ENCODE peak calls at places on chromosome 22, in eight cellular contexts. M, F, X, K, P, E, J and N are unnamed samples.

GRCh38 chr22:20964799-20965103 is 2.3 kb upstream of the AIFM3 start:
- DNase-seq in K (no peak), J (no peak), F (no peak), E (no peak), M (no peak), P (no peak), X (no peak), N (no peak)

GRCh38 chr22:19871845-19872778 is 17.4 kb upstream of the GNB1L start:
- DNase-seq in M (no peak), P (no peak), X (no peak), E (no peak), J (no peak), F (no peak), K (no peak), N (no peak)

GRCh38 chr22:43293661-43294392 is 49.3 kb downstream of the SCUBE1 start:
- DNase-seq in E (peak; percentile 39), M (no peak), K (peak; percentile 78), X (peak; percentile 46), F (no peak), P (no peak), J (no peak), N (no peak)

GRCh38 chr22:43550024-43550620 is 138.3 kb downstream of the MPPED1 start:
- DNase-seq in F (no peak), K (no peak), J (no peak), X (no peak), E (no peak), M (no peak), P (no peak), N (no peak)

GRCh38 chr22:50731811-50732624 is 6.0 kb upstream of the ACR start:
- DNase-seq in K (peak; percentile 65), J (peak; percentile 60), X (peak; percentile 47), P (peak; percentile 88), M (no peak), F (no peak), E (peak; percentile 50), N (peak; percentile 75)

GRCh38 chr22:27223317-27224177 is 566.2 kb downstream of the MIAT start:
- DNase-seq in K (no peak), E (peak; percentile 95), J (peak; percentile 11), X (no peak), P (no peak), F (no peak), M (no peak), N (no peak)

GRCh38 chr22:49735411-49736311 is 92.0 kb downstream of the BRD1 start:
- DNase-seq in E (peak; percentile 3), X (peak; percentile 90), F (peak; percentile 53), M (no peak), K (no peak), J (no peak), P (peak; percentile 56), N (no peak)

GRCh38 chr22:39312410-39312809 is 7.0 kb downstream of the RPL3 start:
- DNase-seq in M (no peak), P (no peak), E (no peak), F (no peak), K (no peak), X (no peak), J (no peak), N (no peak)

GRCh38 chr22:19019679-19020032 is 83.6 kb upstream of the PRODH start:
- DNase-seq in P (no peak), F (no peak), X (no peak), M (no peak), K (no peak), J (no peak), E (no peak), N (no peak)

GRCh38 chr22:48687606-48688005 is 1140.1 kb downstream of the BRD1 start:
- DNase-seq in E (no peak), P (no peak), M (no peak), X (no peak), J (no peak), F (no peak), K (no peak), N (no peak)

GRCh38 chr22:40040927-40041326 is 46.2 kb downstream of the FAM83F start:
- DNase-seq in F (no peak), E (peak; percentile 88), M (no peak), K (peak; percentile 70), X (no peak), J (no peak), P (no peak), N (no peak)

GRCh38 chr22:23032681-23033080 is 37.6 kb upstream of the GNAZ start:
- DNase-seq in K (no peak), X (no peak), F (no peak), M (no peak), J (no peak), E (no peak), P (no peak), N (no peak)

GRCh38 chr22:27682438-27682837 is 119.1 kb downstream of the MN1 start:
- DNase-seq in K (peak; percentile 31), P (no peak), F (peak; percentile 40), X (peak; percentile 49), M (no peak), E (no peak), J (no peak), N (no peak)

GRCh38 chr22:20021196-20022181 is 579 bp downstream of the TANGO2 start:
- DNase-seq in P (no peak), E (peak; percentile 63), M (peak; percentile 19), J (peak; percentile 49), F (no peak), X (peak; percentile 45), K (peak; percentile 14), N (no peak)

GRCh38 chr22:33828302-33828701 is 92.0 kb downstream of the LARGE1 start:
- DNase-seq in M (no peak), F (no peak), J (no peak), E (no peak), P (no peak), X (no peak), K (no peak), N (no peak)

GRCh38 chr22:33831207-33831606 is 89.1 kb downstream of the LARGE1 start:
- DNase-seq in X (no peak), J (no peak), M (no peak), E (no peak), K (no peak), F (no peak), P (no peak), N (no peak)

GRCh38 chr22:33832558-33833151 is 87.6 kb downstream of the LARGE1 start:
- DNase-seq in P (no peak), X (no peak), M (no peak), J (no peak), F (no peak), K (no peak), E (peak; percentile 50), N (no peak)

GRCh38 chr22:33831651-33832050 is 88.6 kb downstream of the LARGE1 start:
- DNase-seq in F (no peak), K (no peak), J (no peak), M (no peak), P (no peak), E (no peak), X (no peak), N (no peak)

DNA sequence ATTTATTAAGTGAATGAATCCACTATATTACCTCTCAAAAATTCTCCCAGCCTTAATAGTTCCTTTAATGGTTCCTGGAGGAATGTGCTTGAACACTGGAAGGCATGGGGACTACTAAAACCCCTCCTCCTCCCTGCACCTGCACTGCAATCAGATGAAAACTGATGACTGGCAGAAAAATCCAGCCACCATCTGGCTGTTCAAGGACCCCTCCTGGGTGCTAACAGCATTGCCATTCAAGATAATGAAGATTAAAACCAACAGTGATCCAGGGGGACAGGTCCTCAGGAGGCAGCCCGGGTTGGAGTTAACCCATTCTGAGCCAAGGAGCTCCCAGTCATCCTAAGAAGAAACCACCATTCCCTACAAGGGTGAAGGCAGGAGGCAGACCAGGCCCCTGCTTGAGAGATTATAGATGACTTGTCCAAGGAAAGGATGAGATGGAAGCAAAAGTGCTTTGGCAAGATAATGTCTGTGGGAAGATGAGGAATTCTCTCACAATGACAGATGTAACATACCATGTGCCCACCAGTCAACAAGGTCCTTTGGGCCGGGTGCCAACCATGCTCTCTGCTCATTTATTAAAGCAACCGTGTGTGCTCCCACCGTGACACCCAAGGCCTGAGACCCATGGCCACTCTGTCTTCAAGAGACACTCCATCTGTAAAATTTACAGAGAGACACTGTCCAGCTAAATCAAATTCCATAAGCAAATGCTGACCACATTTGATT is 90.6 kb downstream of the LARGE1 start:
- DNase-seq in K (no peak), J (no peak), F (no peak), M (no peak), X (no peak), P (no peak), E (no peak), N (peak; percentile 37)
- TF ChIP-seq CTCF in K (no peak), J (no peak), F (no peak), M (no peak), X (no peak), P (no peak), E (no peak), N (no peak)

DNA sequence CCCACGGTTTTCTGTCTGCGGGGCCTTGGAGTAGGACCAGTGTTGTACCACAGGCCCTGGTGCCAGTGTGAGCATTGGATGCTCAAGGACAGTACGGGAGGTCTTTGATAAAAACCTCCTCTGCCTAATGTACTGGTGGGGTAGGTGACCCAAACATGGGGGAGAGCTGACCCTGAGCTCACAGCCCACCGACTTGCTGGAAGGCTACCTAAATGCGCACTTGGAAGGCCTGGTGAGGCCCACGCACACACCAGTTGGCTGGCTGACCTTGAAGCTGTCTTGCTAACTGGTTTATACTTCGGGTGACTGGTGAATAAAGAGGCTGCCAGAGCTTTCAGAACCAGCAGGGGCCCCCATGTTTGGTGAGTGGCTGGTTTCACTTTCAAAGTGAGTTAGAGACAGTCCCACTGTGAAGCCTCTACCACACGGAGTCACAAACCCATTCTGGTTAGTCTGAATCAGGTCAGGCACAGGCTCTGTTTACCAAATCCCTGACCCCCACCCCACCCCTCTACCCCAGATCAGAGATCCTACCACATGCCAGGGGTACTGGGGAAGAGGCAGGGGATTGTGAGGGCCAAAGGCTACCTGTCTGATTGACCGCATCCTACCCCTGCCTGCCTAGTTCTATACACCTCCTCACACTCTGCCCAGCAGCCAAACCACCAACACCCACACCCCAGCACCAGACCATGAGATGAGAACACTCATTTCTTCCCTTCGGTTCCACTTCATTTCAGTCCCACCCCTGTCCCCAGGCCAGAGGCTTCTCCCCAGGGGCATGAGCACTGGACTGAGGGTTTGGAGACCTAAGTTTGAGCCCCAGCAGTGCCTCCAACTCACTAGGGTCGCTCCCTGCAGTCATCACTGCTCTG is 12.7 kb upstream of the IL2RB start:
- DNase-seq in P (peak; percentile 87), X (no peak), K (no peak), E (no peak), J (no peak), M (peak; percentile 71), F (no peak), N (no peak)
- TF ChIP-seq CTCF in P (no peak), X (no peak), K (no peak), E (no peak), J (no peak), M (peak; percentile 57), F (no peak), N (no peak)

GRCh38 chr22:25702046-25702445 is 39.9 kb upstream of the MYO18B start:
- DNase-seq in J (no peak), P (peak; percentile 45), K (no peak), E (peak; percentile 57), F (no peak), X (no peak), M (no peak), N (no peak)
- TF ChIP-seq CTCF in J (no peak), P (peak; percentile 5), K (peak; percentile 48), E (peak; percentile 14), F (peak; percentile 62), X (no peak), M (no peak), N (peak; percentile 54)

GRCh38 chr22:42111798-42112197 is 18.8 kb downstream of the CYP2D6 start:
- DNase-seq in J (no peak), X (no peak), P (no peak), K (no peak), F (no peak), M (no peak), E (no peak), N (no peak)

GRCh38 chr22:42114721-42115120 is 15.9 kb downstream of the CYP2D6 start:
- DNase-seq in J (no peak), X (no peak), K (peak; percentile 68), P (no peak), M (no peak), E (peak; percentile 26), F (peak; percentile 43), N (no peak)

GRCh38 chr22:42116848-42117424 is 13.7 kb downstream of the CYP2D6 start:
- DNase-seq in E (peak; percentile 29), F (no peak), J (no peak), P (no peak), K (peak; percentile 54), M (no peak), X (no peak), N (no peak)
- TF ChIP-seq CTCF in E (no peak), F (peak; percentile 15), J (no peak), P (no peak), K (peak; percentile 44), M (no peak), X (no peak), N (peak; percentile 8)